ENCODE peak calls at places on chromosomes 6 and 20, in seven cellular contexts. F, M, Z, N, J, G and Y are unnamed samples.

GRCh38 chr6:16871047-16871446 is 109.8 kb upstream of the ATXN1 start:
- DNase-seq in J (no peak), M (no peak), G (no peak), N (no peak), Z (no peak), F (no peak), Y (no peak)

GRCh38 chr6:52746213-52746612 is 17.1 kb downstream of the GSTA2 start:
- DNase-seq in N (no peak), M (no peak), F (no peak), Z (no peak), J (no peak), G (no peak), Y (no peak)

GRCh38 chr20:45497971-45498494 is 17.4 kb downstream of the SPINT3 start:
- DNase-seq in Z (no peak), G (no peak), F (no peak), M (no peak), J (no peak), N (no peak), Y (no peak)

GRCh38 chr20:2771631-2772080 is 28.8 kb downstream of the CPXM1 start:
- DNase-seq in N (no peak), G (no peak), Z (no peak), F (no peak), J (no peak), M (no peak), Y (no peak)

GRCh38 chr6:72620866-72621242 is 1.0 kb upstream of the KCNQ5 start:
- DNase-seq in N (no peak), J (peak; percentile 25), G (no peak), Z (no peak), M (no peak), F (no peak), Y (no peak)

GRCh38 chr6:135382182-135382628 is 115.3 kb downstream of the AHI1 start:
- DNase-seq in N (no peak), F (no peak), M (no peak), Z (no peak), G (no peak), J (no peak), Y (no peak)

GRCh38 chr6:10964684-10965083 is 77.8 kb downstream of the SYCP2L start:
- DNase-seq in G (no peak), Z (no peak), N (no peak), F (no peak), M (no peak), J (no peak), Y (no peak)

GRCh38 chr6:141744194-141744925 is 388.4 kb upstream of the GJE1 start:
- DNase-seq in M (no peak), G (no peak), F (no peak), N (no peak), J (no peak), Z (no peak), Y (no peak)

GRCh38 chr6:37648465-37649330 is 49.0 kb downstream of the MDGA1 start:
- DNase-seq in J (no peak), Z (no peak), N (no peak), G (no peak), M (no peak), F (no peak), Y (no peak)

GRCh38 chr6:156379946-156380707 is 397.1 kb upstream of the ARID1B start:
- DNase-seq in F (peak; percentile 43), N (peak; percentile 74), G (no peak), Z (no peak), J (peak; percentile 72), M (peak; percentile 73), Y (no peak)

GRCh38 chr6:118632359-118632758 is 19.0 kb downstream of the CEP85L start:
- DNase-seq in Z (no peak), G (no peak), N (peak; percentile 18), M (no peak), F (no peak), J (no peak), Y (no peak)

GRCh38 chr20:3740600-3741301 is 8.3 kb downstream of the HSPA12B start:
- DNase-seq in N (no peak), M (no peak), G (no peak), J (no peak), F (no peak), Z (no peak), Y (no peak)

GRCh38 chr6:6368040-6368683 is 47.7 kb upstream of the F13A1 start:
- DNase-seq in N (no peak), Z (no peak), M (no peak), G (no peak), J (no peak), F (no peak), Y (no peak)

GRCh38 chr20:33680681-33681080 is 5.5 kb downstream of the E2F1 start:
- DNase-seq in G (no peak), M (no peak), F (peak; percentile 48), Z (no peak), N (no peak), J (no peak), Y (peak; percentile 34)

GRCh38 chr20:61746781-61747180 is 318.9 kb downstream of the TAF4 start:
- DNase-seq in J (no peak), G (no peak), M (no peak), Z (no peak), F (no peak), N (no peak), Y (no peak)

GRCh38 chr20:2859330-2860121 is 13.8 kb upstream of the PTPRA start:
- DNase-seq in G (no peak), Z (no peak), N (no peak), F (peak; percentile 49), M (no peak), J (peak; percentile 55), Y (no peak)

GRCh38 chr6:161458199-161458598 is 184.3 kb upstream of the AGPAT4 start:
- DNase-seq in F (no peak), M (no peak), J (no peak), N (no peak), G (no peak), Z (no peak), Y (no peak)

GRCh38 chr6:161452241-161452640 is 178.4 kb upstream of the AGPAT4 start:
- DNase-seq in Z (no peak), F (no peak), M (no peak), J (no peak), N (no peak), G (no peak), Y (no peak)

GRCh38 chr6:161459008-161459407 is 185.1 kb upstream of the AGPAT4 start:
- DNase-seq in Z (no peak), N (no peak), J (no peak), M (no peak), F (no peak), G (no peak), Y (no peak)

GRCh38 chr6:161453558-161453957 is 179.7 kb upstream of the AGPAT4 start:
- DNase-seq in M (no peak), N (no peak), Z (no peak), F (no peak), G (no peak), J (no peak), Y (no peak)

GRCh38 chr6:161455848-161456247 is 182.0 kb upstream of the AGPAT4 start:
- DNase-seq in G (no peak), J (no peak), N (no peak), F (no peak), M (no peak), Z (no peak), Y (no peak)
- TF ChIP-seq CTCF in G (no peak), J (no peak), N (no peak), F (no peak), M (no peak), Z (no peak), Y (no peak)

GRCh38 chr6:158230967-158231550 is 62.9 kb downstream of the GTF2H5 start:
- DNase-seq in J (no peak), G (no peak), F (no peak), M (no peak), N (no peak), Z (no peak), Y (no peak)

GRCh38 chr6:158229823-158230222 is 61.7 kb downstream of the GTF2H5 start:
- DNase-seq in F (no peak), G (no peak), J (no peak), M (no peak), N (no peak), Z (no peak), Y (no peak)

GRCh38 chr6:158232445-158233213 is 64.5 kb downstream of the GTF2H5 start:
- DNase-seq in Z (peak; percentile 35), N (peak; percentile 54), M (peak; percentile 82), J (peak; percentile 59), G (peak; percentile 72), F (peak; percentile 68), Y (no peak)

GRCh38 chr6:158231551-158232444 is 63.6 kb downstream of the GTF2H5 start:
- DNase-seq in G (peak; percentile 85), Z (peak; percentile 56), N (peak; percentile 38), F (peak; percentile 57), J (peak; percentile 54), M (peak; percentile 85), Y (no peak)

DNA sequence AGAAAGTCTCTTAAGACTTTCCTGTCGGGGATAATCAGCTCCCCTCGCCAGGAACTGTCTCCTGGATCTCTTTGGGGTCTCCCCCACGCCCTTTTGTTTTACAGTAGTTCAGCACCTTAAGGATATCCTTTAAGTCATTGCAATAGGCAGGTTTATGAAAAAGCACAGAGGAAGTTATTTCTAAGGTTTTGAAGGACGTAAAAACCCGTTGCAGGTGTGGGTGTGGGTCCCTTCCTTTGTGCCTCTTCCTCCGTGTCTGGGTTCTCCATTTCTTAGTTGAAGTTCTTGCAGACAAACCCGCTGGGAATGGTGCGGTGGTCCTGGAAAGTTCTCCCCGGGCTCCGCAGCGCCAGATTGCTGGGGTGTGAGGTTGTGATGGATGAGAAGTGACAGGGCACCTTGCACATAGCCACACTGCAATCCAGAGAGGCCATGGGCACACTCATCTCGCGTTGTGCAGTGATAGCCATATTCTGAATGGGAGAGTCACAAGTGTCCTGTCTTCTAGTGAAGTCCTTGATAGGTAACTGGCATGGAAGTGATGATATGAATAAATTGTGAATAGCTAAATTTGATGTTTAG is 65.2 kb downstream of the GTF2H5 start:
- DNase-seq in Z (no peak), J (no peak), F (no peak), G (peak; percentile 58), M (peak; percentile 57), N (no peak), Y (no peak)
- H3K4me3 ChIP-seq in Z (peak overlapping the region; percentile 90), J (peak overlapping the region; percentile 69), F (peak overlapping the region; percentile 83), G (peak overlapping the region; percentile 84), M (peak overlapping the region; percentile 87), N (peak overlapping the region; percentile 77), Y (peak overlapping the region; percentile 73)

GRCh38 chr6:127100510-127101140 is 17.8 kb upstream of the RSPO3 start:
- DNase-seq in J (peak; percentile 42), G (no peak), N (no peak), Z (no peak), M (no peak), F (peak; percentile 63), Y (no peak)
- TF ChIP-seq CTCF in J (peak; percentile 39), G (no peak), N (peak; percentile 22), Z (peak; percentile 21), M (peak; percentile 8), F (peak; percentile 25), Y (peak; percentile 14)

GRCh38 chr6:85677243-85677956 is 34.7 kb upstream of the SYNCRIP start:
- DNase-seq in F (peak; percentile 55), M (no peak), G (no peak), J (peak; percentile 37), N (no peak), Z (no peak), Y (no peak)

GRCh38 chr6:85678602-85679444 is 36.1 kb upstream of the SYNCRIP start:
- DNase-seq in F (peak; percentile 99), J (peak; percentile 99), G (peak; percentile 99), Z (peak; percentile 98), N (peak; percentile 98), M (peak; percentile 98), Y (peak; percentile 92)

GRCh38 chr6:85678000-85678601 is 35.4 kb upstream of the SYNCRIP start:
- DNase-seq in N (no peak), Z (no peak), G (no peak), F (no peak), M (no peak), J (peak; percentile 9), Y (no peak)

GRCh38 chr6:85679445-85680123 is 36.9 kb upstream of the SYNCRIP start:
- DNase-seq in M (no peak), F (peak; percentile 18), G (no peak), Z (no peak), J (no peak), N (no peak), Y (no peak)

GRCh38 chr6:85680388-85680787 is 37.7 kb upstream of the SYNCRIP start:
- DNase-seq in N (no peak), G (no peak), M (no peak), Z (no peak), J (no peak), F (no peak), Y (no peak)
- H3K4me3 ChIP-seq in N (peak overlapping the region; percentile 72), G (no peak overlapping the region), M (no peak overlapping the region), Z (no peak overlapping the region), J (peak overlapping the region; percentile 58), F (peak overlapping the region; percentile 39), Y (peak overlapping the region; percentile 71)